ENCODE peak calls at places on chromosomes 3 and 15, in nine cellular contexts. U is omental fat pad; V is effector CD4-positive, alpha-beta T cell; B is DMS 273 treated with DMSO at 0.1 percent for 48 hours; O is ELR; M is B cell; H is upper lobe of right lung; F is EH; Q is endothelial cell. Z is an unnamed sample.

GRCh38 chr3:39064646-39065045 is 12.8 kb downstream of the WDR48 start:
- DNase-seq in U (no peak), V (no peak), B (no peak), O (no peak), M (no peak), H (no peak), F (peak), Q (no peak), Z (no peak)

GRCh38 chr3:108838411-108838810 is 15.8 kb downstream of the TRAT1 start:
- DNase-seq in U (no peak), V (no peak), B (no peak), O (no peak), M (no peak), H (no peak), F (no peak), Q (no peak), Z (no peak)

GRCh38 chr3:53804697-53805462 is 41.3 kb downstream of the CHDH start:
- DNase-seq in U (no peak), V (no peak), B (no peak), O (peak), M (no peak), H (peak), F (peak), Q (no peak), Z (no peak)

GRCh38 chr15:98650871-98651481 is 2.6 kb downstream of the IGF1R start:
- DNase-seq in U (no peak), V (no peak), B (no peak), O (peak), M (no peak), H (no peak), F (peak), Q (no peak), Z (peak)

GRCh38 chr15:57504599-57504940 is 87.1 kb upstream of the MYZAP start:
- DNase-seq in U (no peak), V (no peak), B (no peak), O (no peak), M (no peak), H (no peak), F (no peak), Q (no peak), Z (no peak)

GRCh38 chr3:197031315-197032285 is 2.0 kb upstream of the MELTF start:
- DNase-seq in U (peak), V (no peak), B (no peak), O (peak), M (no peak), H (no peak), F (peak), Q (no peak), Z (no peak)

GRCh38 chr3:57011022-57011421 is 49.4 kb upstream of the SPATA12 start:
- DNase-seq in U (no peak), V (no peak), B (no peak), O (no peak), M (no peak), H (no peak), F (no peak), Q (no peak), Z (no peak)

GRCh38 chr3:57983734-57984518 is 24.3 kb upstream of the FLNB start:
- DNase-seq in U (no peak), V (no peak), B (no peak), O (peak), M (peak), H (no peak), F (peak), Q (no peak), Z (peak)

GRCh38 chr3:194797555-194797954 is 111.9 kb downstream of the FAM43A start:
- DNase-seq in U (no peak), V (no peak), B (no peak), O (no peak), M (no peak), H (no peak), F (no peak), Q (no peak), Z (no peak)

GRCh38 chr15:61364871-61365270 is 135.8 kb upstream of the RORA start:
- DNase-seq in U (no peak), V (no peak), B (no peak), O (no peak), M (no peak), H (no peak), F (no peak), Q (peak), Z (no peak)

GRCh38 chr3:104612218-104612617 is 754.5 kb upstream of the ALCAM start:
- DNase-seq in U (no peak), V (no peak), B (no peak), O (no peak), M (no peak), H (no peak), F (no peak), Q (no peak), Z (no peak)

GRCh38 chr3:159366476-159366875 is 564.6 kb downstream of the MFSD1 start:
- DNase-seq in U (no peak), V (no peak), B (no peak), O (no peak), M (no peak), H (no peak), F (no peak), Q (no peak), Z (no peak)

GRCh38 chr15:34721802-34722795 is 32.7 kb downstream of the GJD2 start:
- DNase-seq in U (no peak), V (no peak), B (peak), O (peak), M (no peak), H (no peak), F (peak), Q (peak), Z (peak)

GRCh38 chr15:74829500-74829899 is 3.1 kb downstream of the CPLX3 start:
- DNase-seq in U (no peak), V (no peak), B (no peak), O (peak), M (no peak), H (no peak), F (peak), Q (no peak), Z (no peak)

Z was measured in kidney.